ENCODE peak calls at places on chromosomes 3 and 15, in nine cellular contexts. E, X, W, V, C, N, I, Z and K are unnamed samples.

GRCh38 chr15:69548367-69548766 is 95.7 kb downstream of the RPLP1 start:
- DNase-seq in E (no peak), X (no peak), W (no peak), V (no peak), C (no peak), N (no peak), I (no peak), Z (no peak), K (peak; percentile 10)

GRCh38 chr3:123627673-123628670 is 43.1 kb upstream of the HACD2 start:
- DNase-seq in E (no peak), X (no peak), W (no peak), V (no peak), C (no peak), N (no peak), I (peak; percentile 55), Z (no peak), K (no peak)

GRCh38 chr3:174330303-174330702 is 528.8 kb upstream of the NAALADL2 start:
- DNase-seq in E (peak; percentile 82), X (no peak), W (no peak), V (no peak), C (no peak), N (no peak), I (no peak), Z (no peak), K (peak; percentile 74)

GRCh38 chr3:33799202-33799551 is 747 bp downstream of the PDCD6IP start:
- DNase-seq in E (no peak), X (no peak), W (no peak), V (no peak), C (no peak), N (no peak), I (no peak), Z (no peak), K (no peak)

GRCh38 chr15:40059821-40060220 is 20.8 kb upstream of the SRP14 start:
- DNase-seq in E (no peak), X (no peak), W (no peak), V (no peak), C (no peak), N (no peak), I (no peak), Z (no peak), K (no peak)

GRCh38 chr15:36880226-36880912 is 220.0 kb downstream of the MEIS2 start:
- DNase-seq in E (no peak), X (no peak), W (peak; percentile 35), V (no peak), C (no peak), N (no peak), I (no peak), Z (no peak), K (no peak)

GRCh38 chr15:54640874-54641273 is 555.9 kb downstream of the RSL24D1 start:
- DNase-seq in E (no peak), X (no peak), W (no peak), V (no peak), C (no peak), N (no peak), I (no peak), Z (no peak), K (no peak)

GRCh38 chr3:126753191-126754160 is 49.4 kb downstream of the CHCHD6 start:
- DNase-seq in E (peak; percentile 80), X (no peak), W (peak; percentile 40), V (no peak), C (no peak), N (no peak), I (peak; percentile 57), Z (no peak), K (no peak)

GRCh38 chr3:126548556-126549466 is 9.9 kb downstream of the C3orf22 start:
- DNase-seq in E (no peak), X (peak; percentile 26), W (peak; percentile 8), V (no peak), C (no peak), N (no peak), I (no peak), Z (no peak), K (no peak)

GRCh38 chr3:64240959-64241358 is 15.7 kb upstream of the PRICKLE2 start:
- DNase-seq in E (no peak), X (no peak), W (no peak), V (no peak), C (no peak), N (no peak), I (no peak), Z (no peak), K (no peak)

GRCh38 chr15:79977431-79977940 is 6.5 kb upstream of the BCL2A1 start:
- DNase-seq in E (no peak), X (peak; percentile 65), W (no peak), V (no peak), C (no peak), N (no peak), I (no peak), Z (no peak), K (no peak)

GRCh38 chr3:8709801-8710524 is 23.6 kb upstream of the CAV3 start:
- DNase-seq in E (no peak), X (no peak), W (no peak), V (no peak), C (no peak), N (no peak), I (no peak), Z (no peak), K (no peak)

GRCh38 chr3:155303540-155303939 is 10.1 kb upstream of the STRIT1 start:
- DNase-seq in E (no peak), X (no peak), W (no peak), V (no peak), C (no peak), N (no peak), I (no peak), Z (no peak), K (no peak)

GRCh38 chr3:36893137-36893557 is 51.7 kb downstream of the TRANK1 start:
- DNase-seq in E (peak; percentile 16), X (peak; percentile 73), W (no peak), V (peak; percentile 5), C (no peak), N (no peak), I (no peak), Z (no peak), K (no peak)

GRCh38 chr3:179829391-179829790 is 176.6 kb downstream of the USP13 start:
- DNase-seq in E (no peak), X (no peak), W (no peak), V (no peak), C (no peak), N (no peak), I (no peak), Z (no peak), K (no peak)